ENCODE peak calls at places on chromosome 13, in four cellular contexts. I is IMR-90, A is K562, T is GM12878. K is an unnamed sample. For H3K36me3, the result is how much of the 10 kb centered on the place peaks cover.

GRCh38 chr13:23579886-23580706 is 9.9 kb downstream of the TNFRSF19 start:
- DNase-seq in T (no peak), A (no peak), I (peak), K (peak)

GRCh38 chr13:27487776-27488175 is 37.4 kb upstream of the MTIF3 start:
- DNase-seq in I (no peak), T (no peak), A (no peak), K (no peak)

GRCh38 chr13:35283856-35284255 is 192.6 kb downstream of the MAB21L1 start:
- DNase-seq in A (no peak), T (no peak), I (no peak), K (peak)

GRCh38 chr13:32150794-32151193 is 119.2 kb downstream of the FRY start:
- DNase-seq in T (no peak), A (no peak), I (peak), K (no peak)

GRCh38 chr13:40982772-40983171 is 36.3 kb downstream of the ELF1 start:
- DNase-seq in A (peak), I (peak), T (peak), K (peak)

GRCh38 chr13:90414691-90415596 is 932.5 kb upstream of the MIR17HG start:
- DNase-seq in I (peak), A (no peak), T (no peak), K (peak)

GRCh38 chr13:109971006-109971744 is 184.8 kb upstream of the IRS2 start:
- DNase-seq in I (no peak), T (no peak), A (no peak), K (no peak)

GRCh38 chr13:47798906-47799305 is 202.2 kb downstream of the SUCLA2 start:
- DNase-seq in T (no peak), A (no peak), I (peak), K (no peak)

GRCh38 chr13:77150651-77151050 is 123.7 kb upstream of the FBXL3 start:
- DNase-seq in A (no peak), I (peak), T (no peak), K (no peak)

GRCh38 chr13:28621439-28621838 is 37.5 kb upstream of the POMP start:
- DNase-seq in T (no peak), A (no peak), I (no peak), K (no peak)

GRCh38 chr13:100274942-100275506 is 186.1 kb downstream of the PCCA start:
- DNase-seq in I (peak), T (no peak), A (peak), K (no peak)

GRCh38 chr13:95160112-95160906 is 140.9 kb downstream of the ABCC4 start:
- DNase-seq in A (no peak), T (no peak), I (peak), K (no peak)

GRCh38 chr13:45162821-45163220 is 38.0 kb downstream of the KCTD4 start:
- DNase-seq in A (no peak), I (peak), T (no peak), K (peak)

GRCh38 chr13:40207110-40207478 is 459.3 kb downstream of the FOXO1 start:
- DNase-seq in A (no peak), T (peak), I (no peak), K (no peak)

GRCh38 chr13:57627663-57628062 is 3.9 kb upstream of the PCDH17 start:
- DNase-seq in T (no peak), I (peak), A (peak), K (peak)

GRCh38 chr13:35693142-35693784 is 216.8 kb upstream of the MAB21L1 start:
- DNase-seq in I (peak), T (no peak), A (no peak), K (no peak)

GRCh38 chr13:76723551-76724232 is 162.5 kb downstream of the KCTD12 start:
- DNase-seq in I (peak), T (no peak), A (no peak), K (peak)

DNA sequence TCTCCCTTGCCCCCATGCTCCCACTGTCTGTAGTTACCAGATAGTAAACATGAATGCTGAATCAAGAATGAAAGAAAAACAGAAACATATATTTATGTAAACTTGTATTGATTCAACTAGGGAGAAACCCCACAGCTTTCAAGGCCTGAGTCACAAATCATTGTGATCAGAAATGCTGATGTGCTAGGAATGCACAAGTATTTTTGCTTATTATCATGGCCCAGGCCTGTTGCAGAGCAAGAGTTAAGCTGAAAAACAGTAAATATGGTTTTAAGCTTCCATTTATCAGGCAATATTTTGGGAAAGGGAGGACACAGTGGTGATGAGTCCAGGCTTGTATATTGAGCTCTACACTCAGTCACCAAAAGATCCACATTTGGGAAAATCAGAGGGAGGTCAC is 669.6 kb downstream of the DIAPH3 start:
- DNase-seq in A (no peak), T (no peak), I (no peak), K (no peak)
- H3K27ac ChIP-seq in A (peak), T (no peak), I (no peak), K (peak)

GRCh38 chr13:114266241-114266640 is 15.2 kb upstream of the UPF3A start:
- DNase-seq in T (no peak), A (no peak), I (no peak), K (no peak)

GRCh38 chr13:114268344-114269280 is 12.8 kb upstream of the UPF3A start:
- DNase-seq in T (no peak), I (no peak), A (no peak), K (no peak)

GRCh38 chr13:114272977-114273376 is 8.4 kb upstream of the UPF3A start:
- DNase-seq in T (no peak), I (no peak), A (no peak), K (peak)

GRCh38 chr13:114264886-114265611 is 16.4 kb upstream of the UPF3A start:
- DNase-seq in A (no peak), T (no peak), I (peak), K (no peak)

DNA sequence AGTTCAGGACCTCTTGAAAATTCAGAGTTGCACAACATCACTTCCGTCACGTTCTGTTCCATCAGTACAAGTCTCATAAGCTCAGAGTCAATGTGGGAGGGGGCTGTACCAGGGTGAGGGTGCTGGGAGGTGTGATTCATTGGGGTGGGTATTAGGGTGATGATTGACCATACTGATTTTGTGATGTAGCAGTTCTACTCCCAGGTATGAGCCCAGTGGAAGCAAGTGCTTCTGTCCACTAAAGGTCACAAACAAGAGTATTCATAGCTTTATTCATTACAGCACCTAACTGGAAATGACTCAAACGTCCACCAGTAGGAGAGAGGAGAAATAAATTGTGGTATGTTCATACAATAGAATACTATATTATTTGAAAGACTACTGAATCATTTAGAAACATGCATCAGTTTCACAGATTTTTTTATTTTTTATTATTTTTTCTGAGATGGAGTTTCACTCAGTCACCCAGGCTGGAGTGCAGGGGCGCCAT is 12.1 kb upstream of the UPF3A start:
- DNase-seq in T (no peak), I (no peak), A (no peak), K (no peak)
- H3K36me3 ChIP-seq in T (under half), I (under half), A (half or more), K (under half)

DNA sequence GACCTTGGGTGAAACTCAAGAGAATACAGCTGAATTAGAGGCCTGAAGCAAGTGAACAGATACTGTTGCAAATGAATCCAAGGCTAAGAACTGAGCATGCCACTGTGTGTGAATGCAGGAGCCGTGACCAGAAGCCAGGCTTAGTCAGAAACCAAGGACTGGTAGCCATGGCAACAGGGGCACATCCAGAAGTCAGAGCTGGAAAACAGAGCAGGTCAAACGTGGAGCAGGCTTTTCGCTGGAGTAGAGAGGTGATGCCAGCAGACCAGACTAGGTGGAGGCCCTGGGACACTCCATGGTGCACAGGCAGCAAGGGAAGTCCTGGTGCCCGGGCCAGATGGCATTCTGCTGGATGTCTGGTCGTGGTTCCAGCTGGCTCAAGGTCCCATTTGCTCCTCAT is 564.1 kb downstream of the PCDH9 start:
- DNase-seq in T (no peak), I (peak), A (no peak), K (peak)
- TF ChIP-seq FOS in T (no peak), I (no peak), A (no peak), K (no peak)

DNA sequence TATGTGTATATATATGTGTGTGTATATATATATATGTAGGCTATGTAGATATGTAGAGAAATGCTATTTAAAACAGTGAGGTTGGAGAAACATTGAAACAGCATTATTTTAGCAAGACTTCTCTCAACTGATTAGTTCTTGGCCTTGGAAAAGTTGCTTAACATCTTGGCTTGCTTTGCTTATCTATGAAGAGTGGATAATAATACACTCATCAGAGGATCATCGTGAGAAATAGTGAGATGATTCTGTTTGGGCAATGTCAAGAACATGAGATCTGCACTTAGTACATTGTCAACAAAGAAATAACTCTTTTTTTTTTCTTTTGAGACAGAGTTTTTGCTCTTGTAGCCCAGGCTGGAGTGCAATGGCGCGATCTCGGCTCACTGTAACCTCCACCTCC is 128.3 kb downstream of the KLF5 start:
- DNase-seq in T (no peak), A (no peak), I (no peak), K (no peak)
- H3K27ac ChIP-seq in T (no peak), A (no peak), I (no peak), K (no peak)

GRCh38 chr13:38255600-38255999 is 94.1 kb upstream of the UFM1 start:
- DNase-seq in T (no peak), I (no peak), A (no peak), K (no peak)
- H3K36me3 ChIP-seq in T (under half), I (under half), A (under half), K (under half)

DNA sequence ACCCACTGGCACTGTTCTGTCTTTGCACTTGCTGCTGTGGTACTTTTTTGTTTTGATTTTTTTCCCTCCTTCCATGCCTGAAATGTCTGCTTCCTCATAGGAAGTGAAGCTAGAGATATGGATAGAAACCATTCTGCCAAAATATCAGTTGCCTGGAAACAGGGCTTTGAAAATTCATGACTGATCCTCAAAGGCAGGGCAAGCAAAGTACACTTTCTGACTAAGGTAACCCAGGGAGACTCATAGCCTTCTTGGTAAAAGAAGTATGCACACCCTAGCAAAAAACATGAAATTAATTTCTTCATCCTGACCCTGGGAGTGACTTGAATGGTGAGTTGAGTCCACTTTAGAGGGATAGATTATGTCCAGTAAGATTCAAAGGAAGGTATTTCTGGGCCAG is 329.8 kb downstream of the MYO16 start:
- DNase-seq in I (no peak), T (no peak), A (no peak), K (peak)
- TF ChIP-seq FOS in I (no peak), T (no peak), A (no peak), K (no peak)

GRCh38 chr13:111005364-111005763 is 90.5 kb upstream of the ANKRD10 start:
- DNase-seq in I (peak), A (peak), T (no peak), K (no peak)
- H3K27ac ChIP-seq in I (no peak), A (no peak), T (no peak), K (no peak)

GRCh38 chr13:113637262-113638160 is 20.5 kb downstream of the ATP4B start:
- DNase-seq in A (no peak), I (no peak), T (no peak), K (no peak)

GRCh38 chr13:113639661-113640262 is 18.2 kb downstream of the ATP4B start:
- DNase-seq in I (no peak), T (no peak), A (no peak), K (no peak)

GRCh38 chr13:113636266-113636963 is 21.6 kb downstream of the ATP4B start:
- DNase-seq in I (no peak), T (no peak), A (no peak), K (no peak)

GRCh38 chr13:113638806-113639205 is 19.2 kb downstream of the ATP4B start:
- DNase-seq in A (no peak), T (no peak), I (no peak), K (no peak)

DNA sequence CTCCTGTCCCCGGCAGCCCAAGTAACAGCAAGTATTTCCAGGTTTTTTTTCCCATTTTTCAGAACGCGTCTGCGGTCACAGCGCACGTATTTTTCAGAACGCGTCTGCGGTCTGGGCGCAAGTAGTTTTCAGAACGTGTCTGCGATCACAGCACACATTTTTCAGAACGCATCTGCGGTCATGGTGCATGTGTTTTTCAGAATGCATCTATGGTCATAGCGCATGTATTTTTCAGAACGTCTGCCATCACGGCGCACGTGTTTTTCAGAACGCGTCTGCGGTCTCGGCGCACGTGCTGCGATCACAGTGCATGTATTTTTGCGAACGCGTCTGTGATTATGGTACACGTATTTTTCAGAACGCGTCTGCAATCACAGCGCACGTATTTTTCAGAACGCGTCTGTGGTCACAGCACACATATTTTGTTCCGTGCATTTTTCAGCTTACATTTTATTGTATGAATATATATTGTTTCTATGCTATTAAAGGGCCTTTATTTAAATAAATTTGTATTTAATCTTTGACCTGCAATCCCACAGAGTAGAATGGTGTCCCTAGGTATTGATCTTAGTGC is 19.7 kb downstream of the ATP4B start:
- DNase-seq in I (no peak), T (no peak), A (no peak), K (no peak)
- H3K36me3 ChIP-seq in I (half or more), T (under half), A (half or more), K (under half)

GRCh38 chr13:51397262-51397933 is 55.4 kb downstream of the INTS6 start:
- DNase-seq in A (peak), T (no peak), I (peak), K (no peak)
- TF ChIP-seq FOS in A (no peak), T (no peak), I (no peak), K (no peak)

GRCh38 chr13:113291997-113292862 is 4.8 kb upstream of the LAMP1 start:
- DNase-seq in A (peak), T (no peak), I (peak), K (peak)
- H3K27ac ChIP-seq in A (no peak), T (no peak), I (no peak), K (no peak)

K was measured in endothelial cell of umbilical vein.